ENCODE peak calls at places on chromosome 19, in four cellular contexts. C is T-helper 2 cell; H is brain pericyte; G is stimulated activated naive B cell treated with anti-CD40 and anti-IgM and Interleukin-4, amounts not matched to agents 10 μg/mL and 1 μg/mL and 100 μg/mL, for 72 hours. F is an unnamed sample.

GRCh38 chr19:47310819-47311218 is 1.2 kb downstream of the C5AR1 start:
- DNase-seq in C (no peak), H (no peak), G (no peak), F (no peak)

GRCh38 chr19:55485439-55486011 is 537 bp downstream of the NAT14 start:
- DNase-seq in C (no peak), H (no peak), G (no peak), F (no peak)

GRCh38 chr19:5540208-5540607 is 27.5 kb downstream of the TINCR start:
- DNase-seq in C (no peak), H (no peak), G (no peak), F (no peak)

GRCh38 chr19:34273121-34273845 is 18.9 kb downstream of the GARRE1 start:
- DNase-seq in C (no peak), H (no peak), G (no peak), F (no peak)

GRCh38 chr19:40274585-40275544 is 10.3 kb downstream of the AKT2 start:
- DNase-seq in C (no peak), H (no peak), G (peak), F (no peak)

GRCh38 chr19:12737666-12738351 is 512 bp downstream of the GET3 start:
- DNase-seq in C (no peak), H (no peak), G (no peak), F (no peak)

GRCh38 chr19:30679789-30680188 is 307.6 kb downstream of the ZNF536 start:
- DNase-seq in C (no peak), H (no peak), G (no peak), F (no peak)

GRCh38 chr19:20254151-20254550 is 87.1 kb downstream of the ZNF486 start:
- DNase-seq in C (no peak), H (no peak), G (no peak), F (no peak)

GRCh38 chr19:55158848-55159793 is 1.6 kb upstream of the TNNI3 start:
- DNase-seq in C (no peak), H (no peak), G (no peak), F (no peak)

F was measured in smooth muscle cell of the brain vasculature.